ENCODE peak calls at places on chromosome 22, in nine cellular contexts. D, G, L, A, Z, H, B, X and T are unnamed samples.

GRCh38 chr22:39092111-39092867 is 4.8 kb upstream of the APOBEC3H start:
- DNase-seq in X (no peak), Z (no peak), B (no peak), G (no peak), L (peak; percentile 79), D (no peak), A (no peak), H (no peak), T (no peak)

GRCh38 chr22:20413217-20414058 is 19.5 kb downstream of the ZNF74 start:
- DNase-seq in B (no peak), H (no peak), G (no peak), X (no peak), Z (no peak), L (no peak), D (no peak), A (no peak), T (no peak)

GRCh38 chr22:19644314-19645223 is 69.7 kb upstream of the SEPTIN5 start:
- DNase-seq in B (no peak), G (no peak), L (no peak), D (no peak), Z (no peak), X (no peak), A (no peak), H (peak; percentile 19), T (no peak)

GRCh38 chr22:18987765-18988164 is 51.7 kb upstream of the PRODH start:
- DNase-seq in X (peak; percentile 87), D (no peak), G (no peak), H (peak; percentile 52), Z (peak; percentile 5), A (peak; percentile 42), B (peak; percentile 62), L (no peak), T (no peak)

GRCh38 chr22:38655532-38656255 is 498 bp downstream of the FAM227A start:
- DNase-seq in X (no peak), H (peak; percentile 26), D (peak; percentile 15), B (no peak), L (no peak), G (no peak), A (peak; percentile 23), Z (peak; percentile 54), T (peak; percentile 6)

GRCh38 chr22:20174785-20175596 is 24.1 kb upstream of the CCDC188 start:
- DNase-seq in L (no peak), H (no peak), D (no peak), A (peak; percentile 38), B (peak; percentile 62), X (no peak), Z (peak; percentile 25), G (no peak), T (no peak)

GRCh38 chr22:19943665-19944026 is 2.0 kb upstream of the TXNRD2 start:
- DNase-seq in L (peak; percentile 14), Z (peak; percentile 83), B (no peak), H (peak; percentile 46), G (no peak), X (peak; percentile 49), A (no peak), D (no peak), T (peak; percentile 43)

GRCh38 chr22:32205974-32206773 is 1.3 kb upstream of the RFPL2 start:
- DNase-seq in L (no peak), G (no peak), H (peak; percentile 77), X (peak; percentile 60), A (no peak), Z (no peak), B (peak; percentile 45), D (no peak), T (no peak)

GRCh38 chr22:45604239-45604711 is 67.4 kb upstream of the ATXN10 start:
- DNase-seq in H (no peak), Z (peak; percentile 68), A (no peak), D (no peak), L (no peak), G (no peak), X (no peak), B (no peak), T (no peak)

GRCh38 chr22:47474895-47475294 is 712.4 kb downstream of the TBC1D22A start:
- DNase-seq in G (no peak), Z (no peak), A (no peak), L (no peak), X (no peak), D (no peak), H (no peak), B (no peak), T (no peak)

GRCh38 chr22:37639070-37639760 is at the start of gene SH3BP1:
- DNase-seq in Z (peak; percentile 70), G (no peak), A (peak; percentile 81), X (peak; percentile 87), H (peak; percentile 89), D (peak; percentile 46), L (peak; percentile 52), B (peak; percentile 80), T (peak; percentile 67)

GRCh38 chr22:27588273-27588672 is 213.3 kb downstream of the MN1 start:
- DNase-seq in L (no peak), Z (no peak), H (no peak), B (no peak), D (peak; percentile 55), A (peak; percentile 69), G (no peak), X (no peak), T (no peak)

GRCh38 chr22:27583930-27584329 is 217.6 kb downstream of the MN1 start:
- DNase-seq in B (no peak), H (no peak), D (no peak), G (no peak), L (no peak), A (no peak), Z (no peak), X (no peak), T (no peak)

GRCh38 chr22:27588915-27589314 is 212.6 kb downstream of the MN1 start:
- DNase-seq in A (no peak), X (no peak), Z (no peak), B (no peak), L (no peak), G (no peak), H (no peak), D (no peak), T (no peak)

GRCh38 chr22:27581688-27582087 is 219.9 kb downstream of the MN1 start:
- DNase-seq in G (no peak), H (no peak), B (no peak), Z (peak; percentile 69), D (no peak), A (peak; percentile 56), X (no peak), L (no peak), T (no peak)

DNA sequence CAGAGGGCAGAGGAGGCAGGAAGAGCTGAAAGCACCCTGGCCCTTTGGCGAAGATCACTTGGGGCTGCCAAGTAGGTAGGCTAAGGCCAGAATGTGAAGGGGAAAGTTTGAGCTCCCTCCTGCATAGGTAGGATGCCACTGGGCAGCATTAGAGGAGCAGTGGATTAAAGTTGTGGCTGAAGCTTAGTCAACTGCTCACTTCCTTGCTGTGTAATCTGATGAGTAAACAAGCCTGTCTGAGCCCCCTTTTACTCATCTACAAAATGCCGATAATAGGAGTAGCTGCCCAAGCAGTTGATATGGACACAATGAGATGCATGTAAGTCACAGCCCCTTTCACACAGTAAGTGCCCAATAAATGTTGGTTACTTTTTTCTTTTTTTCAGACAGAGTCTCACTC is 216.4 kb downstream of the MN1 start:
- DNase-seq in G (no peak), H (no peak), D (peak; percentile 77), B (peak; percentile 50), Z (peak; percentile 53), A (no peak), L (no peak), X (no peak), T (no peak)
- TF ChIP-seq EZH2phosphoT487 in G (no peak), H (no peak), D (no peak), B (peak; percentile 86), Z (no peak), A (no peak), L (no peak), X (no peak), T (no peak)

DNA sequence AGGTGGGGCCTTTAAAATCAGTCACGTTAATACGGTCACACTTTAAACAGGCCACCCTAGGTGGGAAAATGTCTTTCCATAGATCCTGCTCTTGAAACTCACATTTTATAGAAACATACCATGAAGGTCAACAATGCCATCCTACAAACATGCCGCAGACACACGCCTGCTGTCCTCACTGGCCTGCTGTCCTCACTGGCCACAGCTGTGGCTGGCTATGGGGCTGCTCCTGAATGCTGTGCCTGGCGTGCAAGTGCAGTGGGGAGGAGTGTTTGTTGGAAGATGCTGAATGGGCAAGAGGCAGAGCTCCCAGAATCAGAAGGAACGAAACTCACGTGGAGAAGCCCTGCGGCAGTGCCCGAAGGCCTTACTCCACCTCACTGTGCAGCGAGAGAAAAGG is 106.2 kb upstream of the BID start:
- DNase-seq in H (no peak), B (no peak), Z (no peak), X (no peak), G (no peak), D (no peak), L (no peak), A (no peak), T (no peak)
- H3K36me3 ChIP-seq in H (peaks cover 7% of the 10 kb centered on the region), B (no peaks in the 10 kb centered on the region), Z (peaks cover 17% of the 10 kb centered on the region), X (no peaks in the 10 kb centered on the region), G (peaks cover 4% of the 10 kb centered on the region), D (peaks cover 8% of the 10 kb centered on the region), L (no peaks in the 10 kb centered on the region), A (no peaks in the 10 kb centered on the region), T (peaks cover 95% of the 10 kb centered on the region)

GRCh38 chr22:27541831-27542230 is 259.7 kb downstream of the MN1 start:
- DNase-seq in X (no peak), B (no peak), G (no peak), A (no peak), D (no peak), Z (no peak), L (no peak), H (no peak), T (no peak)
- H2AFZ ChIP-seq in X (peak overlapping the region; percentile 61), B (no peak overlapping the region), G (no peak overlapping the region), A (no peak overlapping the region), D (no peak overlapping the region), Z (no peak overlapping the region), L (no peak overlapping the region), H (no peak overlapping the region), T (no peak overlapping the region)

GRCh38 chr22:41963453-41964105 is 5.7 kb upstream of the SEPTIN3 start:
- DNase-seq in A (no peak), X (no peak), D (no peak), G (no peak), L (no peak), B (peak; percentile 65), H (no peak), Z (no peak), T (no peak)
- TF ChIP-seq EZH2phosphoT487 in A (no peak), X (no peak), D (no peak), G (no peak), L (no peak), B (no peak), H (no peak), Z (no peak), T (no peak)

DNA sequence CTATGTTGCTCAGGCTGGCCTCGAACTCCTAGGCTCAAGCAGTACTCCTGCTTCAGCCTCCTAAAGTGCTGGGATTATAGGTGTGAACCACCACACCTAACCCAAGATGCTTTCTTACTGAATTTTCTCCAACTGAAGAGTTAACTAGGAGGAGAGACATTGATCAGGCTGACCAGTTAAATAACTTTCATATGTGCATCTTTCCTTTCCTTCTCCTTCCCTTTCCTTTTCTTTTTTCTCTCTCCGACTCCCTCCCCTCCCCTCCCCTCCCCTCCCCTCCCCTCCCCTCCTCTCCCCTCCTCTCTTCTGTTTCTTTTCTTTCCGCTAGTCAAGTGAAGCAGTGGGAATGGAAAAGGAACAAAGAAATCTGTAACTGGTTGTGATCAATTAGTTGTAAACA is 26.7 kb downstream of the XRCC6 start:
- DNase-seq in A (no peak), D (no peak), B (no peak), Z (no peak), G (no peak), L (no peak), H (no peak), X (no peak), T (no peak)
- H3K36me3 ChIP-seq in A (no peaks in the 10 kb centered on the region), D (peaks cover 41% of the 10 kb centered on the region), B (peaks cover 22% of the 10 kb centered on the region), Z (peaks cover 65% of the 10 kb centered on the region), G (peaks cover 66% of the 10 kb centered on the region), L (peaks cover 10% of the 10 kb centered on the region), H (peaks cover 9% of the 10 kb centered on the region), X (peaks cover 69% of the 10 kb centered on the region), T (peaks cover 95% of the 10 kb centered on the region)